ENCODE peak calls at places on chromosomes 1 and 21, in eight cellular contexts. C, A, X, D, F, L, M and J are unnamed samples.

GRCh38 chr21:16587141-16587570 is 857.4 kb downstream of the USP25 start:
- DNase-seq in F (no peak), M (no peak), D (no peak), L (peak), A (no peak), X (peak), C (peak), J (no peak)

GRCh38 chr1:208465266-208465665 is 221.1 kb upstream of the PLXNA2 start:
- DNase-seq in D (no peak), X (no peak), A (no peak), M (no peak), L (no peak), F (no peak), C (no peak), J (no peak)

GRCh38 chr1:110645962-110646735 is 28.6 kb downstream of the KCNA3 start:
- DNase-seq in M (no peak), D (no peak), C (peak), L (peak), F (no peak), A (no peak), X (no peak), J (no peak)

GRCh38 chr1:225830823-225831222 is 20.9 kb downstream of the EPHX1 start:
- DNase-seq in M (no peak), D (no peak), A (no peak), C (no peak), L (no peak), F (no peak), X (no peak), J (no peak)

GRCh38 chr1:206686486-206687249 is 2.0 kb downstream of the MAPKAPK2 start:
- DNase-seq in M (peak), F (no peak), L (no peak), A (peak), X (no peak), D (peak), C (no peak), J (peak)

GRCh38 chr1:150162862-150163706 is 13.4 kb downstream of the PLEKHO1 start:
- DNase-seq in D (no peak), M (no peak), L (peak), A (peak), X (peak), C (peak), F (peak), J (peak)

GRCh38 chr1:207001492-207002245 is 30.9 kb downstream of the C1orf116 start:
- DNase-seq in C (peak), D (no peak), F (no peak), X (no peak), L (peak), A (no peak), M (no peak), J (no peak)

GRCh38 chr1:200139661-200140250 is 112.2 kb downstream of the NR5A2 start:
- DNase-seq in D (peak), F (no peak), X (no peak), C (peak), L (peak), M (peak), A (peak), J (peak)

GRCh38 chr1:24926596-24927249 is 3.4 kb downstream of the RUNX3 start:
- DNase-seq in M (no peak), C (no peak), D (no peak), X (no peak), F (no peak), L (no peak), A (no peak), J (no peak)

GRCh38 chr1:1387098-1388077 is 11.7 kb downstream of the CCNL2 start:
- DNase-seq in C (no peak), D (no peak), F (no peak), A (no peak), X (no peak), M (no peak), L (no peak), J (no peak)

GRCh38 chr1:229229137-229229720 is 41.7 kb upstream of the RAB4A start:
- DNase-seq in F (peak), A (no peak), L (peak), M (no peak), X (no peak), C (peak), D (no peak), J (no peak)

GRCh38 chr1:229230136-229230892 is 40.6 kb upstream of the RAB4A start:
- DNase-seq in M (no peak), F (peak), C (peak), X (no peak), L (peak), A (no peak), D (no peak), J (no peak)

GRCh38 chr1:229229721-229230135 is 41.2 kb upstream of the RAB4A start:
- DNase-seq in M (no peak), F (peak), X (peak), C (peak), A (no peak), D (no peak), L (no peak), J (no peak)

GRCh38 chr1:229230893-229231753 is 39.8 kb upstream of the RAB4A start:
- DNase-seq in F (peak), C (peak), D (no peak), L (peak), X (no peak), A (no peak), M (no peak), J (no peak)

GRCh38 chr1:229231754-229232119 is 39.2 kb upstream of the RAB4A start:
- DNase-seq in M (no peak), X (no peak), F (peak), C (no peak), D (no peak), A (no peak), L (no peak), J (no peak)
- H3K4me3 ChIP-seq in M (no peak), X (no peak), F (no peak), C (no peak), D (no peak), A (no peak), L (no peak), J (no peak)

DNA sequence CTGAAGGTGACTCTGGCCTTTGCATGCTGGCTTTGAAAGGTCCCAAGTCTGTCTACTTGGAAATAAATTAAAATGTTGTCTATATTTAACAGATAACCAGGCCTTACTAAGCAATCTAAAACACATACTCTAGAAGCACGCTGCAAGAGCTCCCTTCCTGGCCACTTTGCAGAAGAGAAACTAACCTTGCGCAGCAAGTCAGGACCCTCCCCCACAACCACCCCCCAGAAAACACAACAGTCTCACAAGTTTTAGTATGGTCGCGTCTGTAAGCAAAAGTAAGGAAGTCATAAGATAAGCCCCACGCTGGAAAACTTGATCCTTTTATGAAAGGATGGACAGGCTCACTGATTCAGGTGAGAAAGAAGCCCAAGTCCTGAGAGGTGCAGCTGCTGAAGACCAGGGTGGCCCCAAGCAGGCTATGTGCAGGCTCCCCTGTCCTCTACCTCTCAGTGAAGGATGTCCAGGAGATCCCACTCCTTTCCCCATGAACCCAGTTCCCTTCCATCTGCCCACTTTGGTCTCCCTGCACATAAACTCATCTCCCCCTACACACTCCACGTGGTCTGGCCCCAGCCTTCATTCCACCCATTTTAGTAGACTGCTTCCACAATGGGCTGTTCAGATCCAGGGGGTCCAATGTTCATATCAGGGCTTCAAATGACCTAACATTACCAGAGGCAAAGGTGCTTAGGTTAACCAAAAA is 23.8 kb downstream of the HIVEP3 start:
- DNase-seq in C (no peak), L (no peak), A (no peak), F (no peak), M (no peak), D (no peak), X (no peak), J (no peak)
- H3K4me3 ChIP-seq in C (no peak), L (no peak), A (no peak), F (no peak), M (no peak), D (no peak), X (no peak), J (no peak)

GRCh38 chr1:26110731-26111529 is 694 bp upstream of the PDIK1L start:
- DNase-seq in L (peak), F (peak), C (peak), A (peak), D (peak), M (peak), X (peak), J (no peak)

GRCh38 chr1:26112407-26112775 is 767 bp downstream of the PDIK1L start:
- DNase-seq in C (no peak), L (no peak), X (no peak), A (peak), M (no peak), D (no peak), F (no peak), J (no peak)

GRCh38 chr1:26114165-26114927 is 2.7 kb downstream of the PDIK1L start:
- DNase-seq in A (no peak), F (no peak), M (no peak), D (no peak), L (no peak), X (no peak), C (no peak), J (no peak)

GRCh38 chr1:26111530-26112406 is at the start of gene PDIK1L:
- DNase-seq in X (peak), F (peak), C (peak), A (peak), L (peak), M (peak), D (peak), J (peak)

GRCh38 chr1:26109229-26110164 is 2.1 kb upstream of the PDIK1L start:
- DNase-seq in D (no peak), F (no peak), L (no peak), M (no peak), C (peak), X (no peak), A (no peak), J (no peak)
- H3K4me3 ChIP-seq in D (no peak), F (no peak), L (no peak), M (no peak), C (no peak), X (no peak), A (no peak), J (no peak)

DNA sequence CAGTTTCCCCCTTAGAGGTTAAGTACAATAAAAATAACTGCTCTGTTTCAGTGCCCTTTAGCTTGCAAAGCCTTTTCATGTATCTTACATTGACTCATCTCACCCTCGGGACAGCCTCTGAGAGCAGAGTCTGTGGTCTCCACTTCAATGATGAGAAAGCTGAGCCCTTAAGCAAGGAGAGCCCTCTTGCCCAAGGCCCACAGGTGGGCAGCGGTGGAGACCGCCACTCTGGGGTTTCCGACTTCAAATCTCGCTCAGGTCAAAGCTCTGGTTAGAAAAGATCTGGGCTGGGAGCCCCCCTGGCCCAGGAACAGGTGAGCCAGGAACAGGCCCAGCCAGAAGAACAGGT is 4.3 kb upstream of the PMVK start:
- DNase-seq in M (no peak), X (no peak), D (no peak), C (no peak), L (no peak), A (peak), F (no peak), J (no peak)
- H3K4me3 ChIP-seq in M (peak), X (no peak), D (no peak), C (no peak), L (no peak), A (peak), F (no peak), J (peak)

GRCh38 chr1:76074321-76075187 is at the start of gene ST6GALNAC3:
- DNase-seq in L (peak), C (peak), F (peak), X (peak), A (no peak), D (peak), M (peak), J (no peak)
- H3K4me3 ChIP-seq in L (peak), C (peak), F (peak), X (peak), A (no peak), D (peak), M (peak), J (peak)

GRCh38 chr21:45359451-45360217 is 45.3 kb upstream of the COL18A1 start:
- DNase-seq in A (no peak), X (peak), F (no peak), C (no peak), D (no peak), M (no peak), L (no peak), J (no peak)
- H3K4me3 ChIP-seq in A (no peak), X (no peak), F (no peak), C (no peak), D (no peak), M (no peak), L (no peak), J (no peak)